ENCODE peak calls at places on chromosomes 13 and 19, in nine cellular contexts. T is thoracic aorta, Y is adrenal gland, V is psoas muscle, X is lung, U is A673, Q is IMR-90, J is uterus, S is pancreas. H is an unnamed sample. For H3K27me3, the result is how much of the 10 kb centered on the place peaks cover.

GRCh38 chr19:27746691-27747380 is 1466.1 kb downstream of the UQCRFS1 start:
- DNase-seq in T (no peak), Y (peak), V (peak), X (peak), U (no peak), Q (peak), J (no peak), S (no peak), H (peak)

GRCh38 chr13:92994056-92994455 is 232.6 kb upstream of the GPC6 start:
- DNase-seq in T (no peak), Y (no peak), V (no peak), X (no peak), U (no peak), Q (peak), J (no peak), S (no peak), H (no peak)

GRCh38 chr13:77898097-77898496 is 20.5 kb downstream of the EDNRB start:
- DNase-seq in T (no peak), Y (no peak), V (no peak), X (no peak), U (peak), Q (peak), J (no peak), S (no peak), H (peak)

GRCh38 chr19:6227941-6228325 is 51.8 kb downstream of the MLLT1 start:
- DNase-seq in T (no peak), Y (no peak), V (peak), X (no peak), U (no peak), Q (no peak), J (no peak), S (no peak), H (no peak)

GRCh38 chr13:114047358-114047881 is 73.5 kb upstream of the C13orf46 start:
- DNase-seq in T (no peak), Y (no peak), V (no peak), X (no peak), U (no peak), Q (peak), J (peak), S (no peak), H (no peak)

GRCh38 chr13:81383441-81383840 is 1042.5 kb upstream of the SPRY2 start:
- DNase-seq in T (no peak), Y (no peak), V (no peak), X (no peak), U (no peak), Q (no peak), J (no peak), S (no peak), H (no peak)

GRCh38 chr13:79481685-79482052 is 714 bp downstream of the NDFIP2 start:
- DNase-seq in T (no peak), Y (no peak), V (no peak), X (no peak), U (no peak), Q (no peak), J (no peak), S (peak), H (no peak)

GRCh38 chr19:29943615-29944014 is 1.6 kb downstream of the URI1 start:
- DNase-seq in T (no peak), Y (no peak), V (no peak), X (no peak), U (no peak), Q (no peak), J (no peak), S (no peak), H (no peak)

GRCh38 chr19:29873801-29874575 is 62.2 kb downstream of the CCNE1 start:
- DNase-seq in T (no peak), Y (no peak), V (no peak), X (no peak), U (no peak), Q (no peak), J (no peak), S (no peak), H (no peak)

GRCh38 chr13:79775830-79776229 is 294.9 kb downstream of the NDFIP2 start:
- DNase-seq in T (no peak), Y (peak), V (no peak), X (peak), U (peak), Q (peak), J (no peak), S (peak), H (no peak)

GRCh38 chr19:47305309-47305751 is 4.3 kb upstream of the C5AR1 start:
- DNase-seq in T (peak), Y (peak), V (peak), X (peak), U (peak), Q (peak), J (peak), S (peak), H (peak)

GRCh38 chr19:7976461-7976860 is 29.0 kb downstream of the ELAVL1 start:
- DNase-seq in T (no peak), Y (no peak), V (no peak), X (no peak), U (no peak), Q (no peak), J (no peak), S (no peak), H (no peak)

GRCh38 chr19:51327066-51327985 is 14.6 kb downstream of the VSIG10L start:
- DNase-seq in T (no peak), Y (no peak), V (peak), X (no peak), U (peak), Q (peak), J (no peak), S (no peak), H (peak)

GRCh38 chr19:7641288-7642276 is 4.7 kb downstream of the STXBP2 start:
- DNase-seq in T (no peak), Y (no peak), V (no peak), X (no peak), U (no peak), Q (no peak), J (no peak), S (no peak), H (no peak)

GRCh38 chr19:4547303-4548237 is 7.7 kb upstream of the LRG1 start:
- DNase-seq in T (no peak), Y (peak), V (no peak), X (no peak), U (no peak), Q (no peak), J (no peak), S (peak), H (no peak)

GRCh38 chr13:98456423-98456845 is 120.5 kb downstream of the STK24 start:
- DNase-seq in T (no peak), Y (no peak), V (no peak), X (no peak), U (no peak), Q (no peak), J (no peak), S (no peak), H (no peak)

GRCh38 chr19:47427241-47428176 is 8.2 kb upstream of the MEIS3 start:
- DNase-seq in T (no peak), Y (peak), V (no peak), X (peak), U (peak), Q (peak), J (peak), S (peak), H (no peak)

GRCh38 chr13:79128158-79128557 is 277.9 kb downstream of the RBM26 start:
- DNase-seq in T (no peak), Y (no peak), V (no peak), X (no peak), U (no peak), Q (peak), J (no peak), S (no peak), H (no peak)

GRCh38 chr19:44972802-44973201 is 17.6 kb downstream of the CLPTM1 start:
- DNase-seq in T (no peak), Y (no peak), V (no peak), X (no peak), U (no peak), Q (no peak), J (no peak), S (no peak), H (no peak)

GRCh38 chr13:27053235-27053884 is 118.3 kb downstream of the USP12 start:
- DNase-seq in T (no peak), Y (no peak), V (no peak), X (no peak), U (no peak), Q (no peak), J (no peak), S (no peak), H (no peak)

GRCh38 chr13:110985570-110985969 is 70.7 kb upstream of the ANKRD10 start:
- DNase-seq in T (no peak), Y (no peak), V (no peak), X (no peak), U (no peak), Q (peak), J (no peak), S (no peak), H (no peak)

GRCh38 chr13:23639672-23640275 is 69.6 kb downstream of the TNFRSF19 start:
- DNase-seq in T (no peak), Y (no peak), V (no peak), X (no peak), U (no peak), Q (no peak), J (no peak), S (no peak), H (no peak)

GRCh38 chr13:99686157-99686572 is 184.9 kb downstream of the TM9SF2 start:
- DNase-seq in T (no peak), Y (peak), V (no peak), X (no peak), U (peak), Q (peak), J (no peak), S (peak), H (no peak)
- H3K4me3 ChIP-seq in T (no peak), Y (no peak), V (no peak), X (no peak), U (no peak), Q (no peak), J (no peak), S (no peak), H (no peak)

GRCh38 chr19:9917322-9917721 is 19.0 kb downstream of the OLFM2 start:
- DNase-seq in T (no peak), Y (peak), V (no peak), X (no peak), U (peak), Q (peak), J (peak), S (peak), H (no peak)
- TF ChIP-seq CTCF in T (no peak), Y (no peak), V (no peak), X (no peak), U (no peak), Q (no peak), J (no peak), S (no peak), H (no peak)

GRCh38 chr19:54421521-54421920 is 6.3 kb downstream of the TTYH1 start:
- DNase-seq in T (no peak), Y (no peak), V (no peak), X (no peak), U (no peak), Q (no peak), J (no peak), S (no peak), H (no peak)

GRCh38 chr19:54424201-54424600 is 8.9 kb downstream of the TTYH1 start:
- DNase-seq in T (no peak), Y (no peak), V (no peak), X (no peak), U (no peak), Q (no peak), J (no peak), S (no peak), H (no peak)

GRCh38 chr19:54420383-54421168 is 5.3 kb downstream of the TTYH1 start:
- DNase-seq in T (no peak), Y (no peak), V (no peak), X (no peak), U (no peak), Q (no peak), J (no peak), S (peak), H (no peak)

GRCh38 chr19:54421169-54421516 is 5.9 kb downstream of the TTYH1 start:
- DNase-seq in T (no peak), Y (no peak), V (no peak), X (no peak), U (no peak), Q (no peak), J (no peak), S (no peak), H (no peak)

GRCh38 chr19:54422136-54422535 is 6.9 kb downstream of the TTYH1 start:
- DNase-seq in T (no peak), Y (no peak), V (no peak), X (no peak), U (no peak), Q (no peak), J (no peak), S (no peak), H (no peak)
- H3K27me3 ChIP-seq in T (under half), Y (under half), V (half or more), X (under half), U (under half), Q (under half), J (under half), S (under half), H (under half)

DNA sequence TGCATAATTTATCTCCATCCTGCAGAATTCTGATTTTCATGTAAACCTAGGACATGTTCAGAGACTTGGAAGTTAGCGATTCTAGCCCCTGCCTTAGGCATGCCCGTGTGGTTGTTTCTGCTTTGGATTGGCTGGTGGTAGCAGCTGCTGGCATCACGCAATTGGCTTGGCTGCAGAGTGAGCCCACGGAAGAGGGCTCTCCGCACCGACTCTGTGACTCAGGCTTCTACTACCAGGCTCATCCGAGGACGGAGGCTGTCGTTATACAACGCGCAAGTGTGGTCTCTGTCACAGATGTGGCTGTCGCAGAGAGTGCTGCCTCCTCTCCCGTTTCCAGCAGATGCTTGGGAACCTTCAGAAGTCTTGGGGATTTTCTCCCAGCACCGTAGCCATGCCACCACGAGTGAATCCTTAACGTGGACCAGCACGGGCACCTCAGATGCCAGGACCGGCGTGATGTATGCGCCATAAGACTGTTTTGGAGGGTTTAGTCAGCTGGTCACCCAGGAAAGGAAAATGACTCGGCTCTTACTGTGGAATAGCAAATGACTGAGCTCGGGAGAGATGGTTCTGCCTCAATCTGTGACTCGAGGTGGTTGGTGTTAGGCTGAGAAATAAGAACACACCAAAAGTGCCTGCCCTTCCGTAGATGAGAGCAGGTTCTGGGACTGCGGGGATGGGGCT is 61.0 kb upstream of the F7 start:
- DNase-seq in T (no peak), Y (peak), V (no peak), X (no peak), U (peak), Q (no peak), J (no peak), S (no peak), H (no peak)
- H3K4me3 ChIP-seq in T (peak), Y (no peak), V (peak), X (no peak), U (peak), Q (no peak), J (no peak), S (no peak), H (no peak)

GRCh38 chr19:973726-974563 is 10.2 kb upstream of the WDR18 start:
- DNase-seq in T (no peak), Y (no peak), V (no peak), X (no peak), U (no peak), Q (no peak), J (no peak), S (no peak), H (no peak)

GRCh38 chr19:971795-972194 is 12.3 kb upstream of the WDR18 start:
- DNase-seq in T (no peak), Y (no peak), V (no peak), X (no peak), U (no peak), Q (no peak), J (no peak), S (no peak), H (no peak)

GRCh38 chr19:972281-972680 is 11.9 kb upstream of the WDR18 start:
- DNase-seq in T (no peak), Y (no peak), V (no peak), X (no peak), U (no peak), Q (no peak), J (no peak), S (no peak), H (no peak)

GRCh38 chr19:974564-975257 is 9.4 kb upstream of the WDR18 start:
- DNase-seq in T (no peak), Y (no peak), V (no peak), X (no peak), U (no peak), Q (no peak), J (no peak), S (no peak), H (no peak)

GRCh38 chr19:970695-971094 is 13.4 kb upstream of the WDR18 start:
- DNase-seq in T (no peak), Y (no peak), V (no peak), X (no peak), U (no peak), Q (no peak), J (no peak), S (no peak), H (no peak)
- TF ChIP-seq CTCF in T (peak), Y (peak), V (peak), X (no peak), U (peak), Q (peak), J (peak), S (peak), H (peak)

DNA sequence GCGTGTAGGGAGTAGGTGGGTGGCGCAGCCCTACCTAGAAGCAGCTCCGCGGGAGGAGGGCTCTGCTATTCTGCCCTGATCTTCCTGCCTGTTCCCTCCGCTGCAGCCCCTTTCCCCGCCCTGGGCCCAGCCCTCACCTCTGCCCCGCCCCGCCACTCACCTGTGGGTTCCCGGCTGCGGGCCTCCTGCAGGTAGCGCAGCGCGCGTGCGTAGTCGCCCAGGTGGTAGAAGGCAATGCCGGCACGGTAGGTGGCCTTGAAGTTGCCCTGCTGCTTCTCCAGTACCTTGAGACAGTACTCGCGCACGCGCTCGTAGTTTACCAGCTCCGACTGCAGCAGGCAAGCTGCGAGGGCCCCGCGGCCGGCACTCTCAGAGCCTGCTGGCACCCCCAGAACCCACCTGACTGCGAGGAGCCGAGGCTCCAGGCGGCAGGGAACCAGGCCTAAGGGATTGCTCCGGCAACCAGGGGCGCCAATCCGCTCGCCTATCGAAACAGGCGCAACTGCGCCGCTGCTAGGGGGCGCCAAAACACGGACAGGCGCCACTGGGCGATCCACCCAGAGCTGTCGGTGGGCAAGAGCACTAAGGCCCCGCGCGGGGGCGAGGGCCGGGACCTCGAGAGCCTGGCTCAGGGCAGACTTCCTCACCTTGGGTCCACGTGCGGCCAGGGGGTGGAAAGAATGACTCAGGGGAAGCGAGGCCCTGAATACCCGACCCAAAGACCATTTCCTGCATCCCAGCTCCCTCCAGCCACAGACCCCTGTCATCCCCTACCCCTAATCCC is 965 bp downstream of the TTC9B start:
- DNase-seq in T (no peak), Y (no peak), V (peak), X (peak), U (peak), Q (no peak), J (no peak), S (peak), H (no peak)
- H3K27me3 ChIP-seq in T (under half), Y (under half), V (under half), X (under half), U (under half), Q (under half), J (under half), S (under half), H (under half)

GRCh38 chr19:55484571-55485438 is at the start of gene NAT14:
- DNase-seq in T (no peak), Y (no peak), V (peak), X (no peak), U (peak), Q (peak), J (peak), S (no peak), H (peak)
- H3K4me3 ChIP-seq in T (peak), Y (peak), V (peak), X (peak), U (peak), Q (peak), J (peak), S (peak), H (peak)

GRCh38 chr19:38514812-38515633 is 81.5 kb downstream of the RYR1 start:
- DNase-seq in T (no peak), Y (peak), V (peak), X (peak), U (peak), Q (peak), J (peak), S (peak), H (peak)
- TF ChIP-seq CTCF in T (peak), Y (peak), V (peak), X (peak), U (peak), Q (peak), J (peak), S (peak), H (peak)

DNA sequence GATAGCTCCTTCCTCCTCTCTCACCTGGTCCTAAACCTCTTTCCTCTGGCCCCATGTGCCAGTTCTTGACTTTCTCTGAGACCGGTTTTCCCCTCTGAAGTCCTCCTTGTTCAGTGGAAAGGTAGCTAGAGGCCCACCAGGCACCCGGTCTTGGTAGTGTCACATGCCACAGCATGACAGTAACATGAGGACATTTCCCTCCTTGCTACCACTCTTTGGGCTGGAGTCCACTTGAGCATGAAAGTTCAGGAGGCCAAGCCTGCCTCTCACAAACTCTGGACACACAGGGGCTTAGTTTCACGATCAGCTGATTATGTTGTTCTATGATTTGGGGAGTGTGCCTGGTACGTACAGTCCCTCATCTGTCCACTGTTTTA is 45.6 kb downstream of the NFIX start:
- DNase-seq in T (no peak), Y (no peak), V (no peak), X (no peak), U (no peak), Q (no peak), J (no peak), S (no peak), H (no peak)
- H3K27me3 ChIP-seq in T (under half), Y (under half), V (under half), X (under half), U (under half), Q (under half), J (under half), S (under half), H (under half)

GRCh38 chr13:101917475-101917810 is 465.0 kb downstream of the ITGBL1 start:
- DNase-seq in T (no peak), Y (no peak), V (no peak), X (no peak), U (peak), Q (no peak), J (no peak), S (no peak), H (no peak)
- H3K4me3 ChIP-seq in T (peak), Y (no peak), V (no peak), X (no peak), U (peak), Q (no peak), J (no peak), S (no peak), H (no peak)